ENCODE peak calls at places on chromosomes 13 and 19, in four cellular contexts. One of them, this sample, is unnamed.
A peak's percentile ranks its signal among the peaks of the same experiment; 100 is the strongest.

GRCh38 chr19:23283925-23284324 is 33.7 kb upstream of the ZNF724 start:
- DNase-seq in iPS-NIHi11: peak; percentile 60
- DNase-seq in iris pigment epithelial cell: peak; percentile 63
- DNase-seq in NCI-H2107: no peak
- DNase-seq in this sample: peak; percentile 52

GRCh38 chr13:41111454-41111853 is 21.1 kb downstream of the KBTBD6 start:
- DNase-seq in iPS-NIHi11: no peak
- DNase-seq in iris pigment epithelial cell: peak; percentile 70
- DNase-seq in NCI-H2107: no peak
- DNase-seq in this sample: no peak

GRCh38 chr19:43784251-43784980 is 3.6 kb upstream of the KCNN4 start:
- DNase-seq in iPS-NIHi11: no peak
- DNase-seq in iris pigment epithelial cell: peak; percentile 84
- DNase-seq in NCI-H2107: no peak
- DNase-seq in this sample: peak; percentile 72

GRCh38 chr19:30333291-30334065 is 38.7 kb upstream of the ZNF536 start:
- DNase-seq in iPS-NIHi11: no peak
- DNase-seq in iris pigment epithelial cell: no peak
- DNase-seq in NCI-H2107: no peak
- DNase-seq in this sample: no peak

GRCh38 chr13:73000027-73000674 is 58.7 kb upstream of the KLF5 start:
- DNase-seq in iPS-NIHi11: no peak
- DNase-seq in iris pigment epithelial cell: peak; percentile 71
- DNase-seq in NCI-H2107: no peak
- DNase-seq in this sample: no peak

GRCh38 chr19:40807147-40808020 is 8.4 kb downstream of the EGLN2 start:
- DNase-seq in iPS-NIHi11: no peak
- DNase-seq in iris pigment epithelial cell: no peak
- DNase-seq in NCI-H2107: no peak
- DNase-seq in this sample: no peak

GRCh38 chr13:106917024-106917491 is 349.1 kb upstream of the ARGLU1 start:
- DNase-seq in iPS-NIHi11: peak; percentile 31
- DNase-seq in iris pigment epithelial cell: no peak
- DNase-seq in NCI-H2107: no peak
- DNase-seq in this sample: no peak

GRCh38 chr13:47188802-47189201 is 291.9 kb upstream of the HTR2A start:
- DNase-seq in iPS-NIHi11: no peak
- DNase-seq in iris pigment epithelial cell: peak; percentile 23
- DNase-seq in NCI-H2107: no peak
- DNase-seq in this sample: no peak

GRCh38 chr19:2912306-2912705 is 11.6 kb downstream of the ZNF57 start:
- DNase-seq in iPS-NIHi11: no peak
- DNase-seq in iris pigment epithelial cell: no peak
- DNase-seq in NCI-H2107: no peak
- DNase-seq in this sample: no peak

GRCh38 chr19:10270616-10271394 is at the start of gene ICAM1:
- DNase-seq in iPS-NIHi11: peak; percentile 74
- DNase-seq in iris pigment epithelial cell: peak; percentile 92
- DNase-seq in NCI-H2107: no peak
- DNase-seq in this sample: peak; percentile 39

GRCh38 chr19:50311723-50312635 is 17.2 kb downstream of the KCNC3 start:
- DNase-seq in iPS-NIHi11: peak; percentile 83
- DNase-seq in iris pigment epithelial cell: no peak
- DNase-seq in NCI-H2107: no peak
- DNase-seq in this sample: no peak

GRCh38 chr13:33185853-33186252 is 99.7 kb downstream of the STARD13 start:
- DNase-seq in iPS-NIHi11: peak; percentile 23
- DNase-seq in iris pigment epithelial cell: no peak
- DNase-seq in NCI-H2107: no peak
- DNase-seq in this sample: no peak

GRCh38 chr13:88345171-88345847 is 674.1 kb downstream of the SLITRK5 start:
- DNase-seq in iPS-NIHi11: no peak
- DNase-seq in iris pigment epithelial cell: no peak
- DNase-seq in NCI-H2107: no peak
- DNase-seq in this sample: no peak

GRCh38 chr13:50393641-50394040 is 378.4 kb downstream of the KCNRG start:
- DNase-seq in iPS-NIHi11: no peak
- DNase-seq in iris pigment epithelial cell: peak; percentile 68
- DNase-seq in NCI-H2107: peak; percentile 47
- DNase-seq in this sample: peak; percentile 67

GRCh38 chr13:55563267-55563666 is 1577.5 kb upstream of the PRR20A start:
- DNase-seq in iPS-NIHi11: no peak
- DNase-seq in iris pigment epithelial cell: no peak
- DNase-seq in NCI-H2107: no peak
- DNase-seq in this sample: no peak

GRCh38 chr13:38421590-38422560 is 72.2 kb downstream of the UFM1 start:
- DNase-seq in iPS-NIHi11: no peak
- DNase-seq in iris pigment epithelial cell: peak; percentile 90
- DNase-seq in NCI-H2107: no peak
- DNase-seq in this sample: peak; percentile 31

GRCh38 chr19:34165295-34165738 is 7.0 kb upstream of the LSM14A start:
- DNase-seq in iPS-NIHi11: no peak
- DNase-seq in iris pigment epithelial cell: no peak
- DNase-seq in NCI-H2107: no peak
- DNase-seq in this sample: no peak

GRCh38 chr19:49592486-49593232 is 1.7 kb downstream of the PRR12 start:
- DNase-seq in iPS-NIHi11: no peak
- DNase-seq in iris pigment epithelial cell: peak; percentile 29
- DNase-seq in NCI-H2107: no peak
- DNase-seq in this sample: no peak

GRCh38 chr19:48448563-48448962 is 2.8 kb downstream of the GRWD1 start:
- DNase-seq in iPS-NIHi11: no peak
- DNase-seq in iris pigment epithelial cell: no peak
- DNase-seq in NCI-H2107: no peak
- DNase-seq in this sample: no peak

GRCh38 chr13:49400755-49401659 is 42.9 kb downstream of the CAB39L start:
- DNase-seq in iPS-NIHi11: peak; percentile 12
- DNase-seq in iris pigment epithelial cell: peak; percentile 75
- DNase-seq in NCI-H2107: no peak
- DNase-seq in this sample: peak; percentile 33

GRCh38 chr13:109251958-109252357 is 534.4 kb downstream of the IRS2 start:
- DNase-seq in iPS-NIHi11: no peak
- DNase-seq in iris pigment epithelial cell: no peak
- DNase-seq in NCI-H2107: no peak
- DNase-seq in this sample: no peak

This sample was measured in brain microvascular endothelial cell.